ENCODE peak calls at places on chromosomes 7 and 10, in six cellular contexts. H is H9; A is Kasumi-1; T is Right ventricle myocardium superior; L is brain microvascular endothelial cell; X is CD8-positive, alpha-beta memory T cell. P is an unnamed sample.

GRCh38 chr7:42745357-42746022 is 166.4 kb downstream of the C7orf25 start:
- DNase-seq in H (peak; percentile 63), A (peak; percentile 32), T (peak; percentile 62), L (peak; percentile 40), X (no peak), P (peak; percentile 62)

GRCh38 chr10:78630944-78631838 is 437.6 kb upstream of the ZMIZ1 start:
- DNase-seq in H (no peak), A (no peak), T (peak; percentile 51), L (no peak), X (no peak), P (no peak)

GRCh38 chr10:10855178-10855577 is 162.5 kb upstream of the CELF2 start:
- DNase-seq in H (no peak), A (no peak), T (no peak), L (no peak), X (no peak), P (no peak)

GRCh38 chr10:129939416-129940275 is 24.4 kb downstream of the EBF3 start:
- DNase-seq in H (no peak), A (no peak), T (peak; percentile 11), L (no peak), X (no peak), P (no peak)

GRCh38 chr10:7833210-7833609 is 14.9 kb downstream of the TAF3 start:
- DNase-seq in H (no peak), A (no peak), T (no peak), L (no peak), X (no peak), P (no peak)

GRCh38 chr10:1366277-1366676 is 310.1 kb downstream of the WDR37 start:
- DNase-seq in H (no peak), A (no peak), T (no peak), L (no peak), X (no peak), P (no peak)

GRCh38 chr7:24073651-24074420 is 210.2 kb upstream of the NPY start:
- DNase-seq in H (no peak), A (no peak), T (no peak), L (no peak), X (no peak), P (no peak)

GRCh38 chr10:59830601-59831259 is 75.6 kb downstream of the CCDC6 start:
- DNase-seq in H (peak; percentile 71), A (peak; percentile 77), T (no peak), L (peak; percentile 54), X (no peak), P (peak; percentile 52)

GRCh38 chr7:5077740-5078139 is 32.1 kb downstream of the RBAK start:
- DNase-seq in H (no peak), A (no peak), T (no peak), L (peak; percentile 12), X (no peak), P (no peak)

GRCh38 chr10:72564596-72564995 is 61.3 kb downstream of the MICU1 start:
- DNase-seq in H (no peak), A (no peak), T (no peak), L (peak; percentile 54), X (no peak), P (peak; percentile 6)

GRCh38 chr10:51086695-51087094 is 12.4 kb downstream of the PRKG1 start:
- DNase-seq in H (no peak), A (no peak), T (no peak), L (no peak), X (no peak), P (no peak)